ENCODE peak calls at places on chromosomes 3 and 15, in nine cellular contexts. F is A172; T is naive thymus-derived CD8-positive, alpha-beta T cell; R is SK-N-SH; Q is NCI-H774; S is activated CD8-positive, alpha-beta memory T cell treated with anti-CD3 and anti-CD28 coated beads for 48 hours; M is cardiac muscle cell; P is HEK293T; B is neural crest cell. N is an unnamed sample.
A peak's percentile ranks its signal among the peaks of the same experiment; 100 is the strongest.

GRCh38 chr3:180657094-180657493 is 22.2 kb downstream of the CCDC39 start:
- DNase-seq in Q (no peak), R (no peak), F (no peak), T (no peak), P (no peak), S (no peak), B (no peak), M (no peak), N (no peak)

GRCh38 chr15:82585072-82585471 is 44.8 kb upstream of the RPS17 start:
- DNase-seq in S (no peak), T (no peak), B (no peak), M (peak; percentile 17), Q (no peak), R (no peak), P (no peak), F (no peak), N (no peak)

GRCh38 chr3:109553573-109554371 is 216.4 kb upstream of the DPPA4 start:
- DNase-seq in P (no peak), R (no peak), M (no peak), B (no peak), T (no peak), Q (no peak), S (no peak), F (no peak), N (no peak)

GRCh38 chr3:24686764-24687163 is 192.1 kb upstream of the THRB start:
- DNase-seq in F (peak; percentile 45), R (no peak), S (no peak), Q (no peak), T (no peak), M (no peak), B (no peak), P (no peak), N (no peak)

GRCh38 chr3:55282994-55283393 is 204.1 kb downstream of the WNT5A start:
- DNase-seq in T (no peak), P (no peak), R (no peak), M (no peak), B (peak; percentile 6), Q (peak; percentile 10), F (no peak), S (no peak), N (peak; percentile 32)

GRCh38 chr3:61966200-61966599 is 404.8 kb downstream of the PTPRG start:
- DNase-seq in T (no peak), B (no peak), R (no peak), Q (no peak), M (no peak), P (no peak), S (no peak), F (no peak), N (peak; percentile 35)

GRCh38 chr15:101773496-101774100 is 29.7 kb upstream of the OR4F6 start:
- DNase-seq in S (no peak), R (no peak), T (no peak), Q (peak; percentile 79), P (peak; percentile 15), M (peak; percentile 4), B (no peak), F (no peak), N (peak; percentile 23)

GRCh38 chr3:48662753-48663488 is at the start of gene CELSR3:
- DNase-seq in T (no peak), Q (peak; percentile 70), B (peak; percentile 85), F (peak; percentile 75), P (peak; percentile 69), S (peak; percentile 51), R (peak; percentile 92), M (peak; percentile 95), N (peak; percentile 73)

GRCh38 chr15:78102741-78103140 is 10.4 kb downstream of the SH2D7 start:
- DNase-seq in M (no peak), P (no peak), F (no peak), S (no peak), Q (no peak), B (no peak), R (no peak), T (no peak), N (no peak)

GRCh38 chr3:177789500-177789899 is 592.2 kb upstream of the TBL1XR1 start:
- DNase-seq in T (no peak), B (no peak), F (no peak), Q (no peak), S (no peak), R (peak; percentile 27), M (peak; percentile 20), P (no peak), N (no peak)

GRCh38 chr3:183298708-183299153 is 45.7 kb downstream of the B3GNT5 start:
- DNase-seq in B (no peak), P (peak; percentile 36), Q (peak; percentile 70), M (no peak), R (no peak), F (peak; percentile 92), T (no peak), S (no peak), N (peak; percentile 55)

GRCh38 chr15:71495381-71495780 is 315.0 kb upstream of the NR2E3 start:
- DNase-seq in B (no peak), M (no peak), S (no peak), T (no peak), Q (no peak), F (no peak), P (no peak), R (no peak), N (no peak)

GRCh38 chr3:58104712-58105111 is 96.5 kb downstream of the FLNB start:
- DNase-seq in P (no peak), F (no peak), Q (no peak), R (no peak), T (no peak), S (no peak), M (no peak), B (no peak), N (no peak)

GRCh38 chr3:171044828-171045793 is 18.6 kb upstream of the SLC2A2 start:
- DNase-seq in S (no peak), R (no peak), T (no peak), B (no peak), F (peak; percentile 50), Q (no peak), P (no peak), M (no peak), N (no peak)

GRCh38 chr3:17154941-17155340 is 270.2 kb downstream of the PLCL2 start:
- DNase-seq in P (no peak), T (no peak), B (no peak), Q (no peak), M (no peak), R (no peak), S (no peak), F (no peak), N (no peak)

GRCh38 chr3:58184309-58184981 is 26.3 kb downstream of the DNASE1L3 start:
- DNase-seq in T (no peak), R (no peak), Q (no peak), M (no peak), B (no peak), S (no peak), P (no peak), F (no peak), N (no peak)

GRCh38 chr15:36407647-36408046 is 171.8 kb upstream of the CDIN1 start:
- DNase-seq in B (no peak), Q (no peak), T (no peak), M (no peak), S (no peak), P (no peak), F (peak; percentile 93), R (no peak), N (peak; percentile 11)

GRCh38 chr15:39016706-39017105 is 452.1 kb upstream of the RASGRP1 start:
- DNase-seq in S (no peak), M (no peak), F (peak; percentile 89), P (no peak), T (no peak), B (no peak), Q (no peak), R (no peak), N (no peak)

GRCh38 chr15:29438714-29439076 is 169.1 kb upstream of the NSMCE3 start:
- DNase-seq in S (no peak), F (no peak), R (no peak), Q (no peak), T (no peak), M (no peak), B (no peak), P (no peak), N (no peak)

GRCh38 chr3:161498259-161498921 is 1.8 kb downstream of the OTOL1 start:
- DNase-seq in R (no peak), B (no peak), M (no peak), P (no peak), F (no peak), S (no peak), T (no peak), Q (no peak), N (no peak)

GRCh38 chr15:22845289-22845900 is 6.9 kb downstream of the NIPA2 start:
- DNase-seq in F (no peak), T (no peak), S (no peak), B (no peak), Q (no peak), M (peak; percentile 81), R (no peak), P (no peak), N (peak; percentile 68)

GRCh38 chr3:151265166-151265565 is 13.2 kb downstream of the P2RY14 start:
- DNase-seq in B (no peak), M (no peak), F (no peak), T (no peak), S (no peak), P (no peak), Q (no peak), R (no peak), N (no peak)

GRCh38 chr3:8769088-8769822 is at the start of gene OXTR:
- DNase-seq in M (peak; percentile 87), P (peak; percentile 79), R (peak; percentile 96), B (peak; percentile 79), T (no peak), F (peak; percentile 82), Q (peak; percentile 37), S (peak; percentile 60), N (peak; percentile 95)

GRCh38 chr3:106965286-106965685 is 412.0 kb upstream of the CCDC54 start:
- DNase-seq in T (no peak), S (no peak), F (no peak), Q (no peak), M (no peak), B (no peak), R (no peak), P (no peak), N (no peak)

GRCh38 chr3:129625071-129625874 is 18.8 kb upstream of the PLXND1 start:
- DNase-seq in T (no peak), F (no peak), S (no peak), B (no peak), P (peak; percentile 50), R (peak; percentile 47), M (no peak), Q (no peak), N (peak; percentile 74)

GRCh38 chr3:190486201-190486865 is 27.6 kb upstream of the IL1RAP start:
- DNase-seq in Q (peak; percentile 43), S (no peak), T (no peak), M (no peak), F (peak; percentile 5), B (no peak), R (no peak), P (no peak), N (peak; percentile 23)

GRCh38 chr15:93246266-93247242 is 157.5 kb upstream of the RGMA start:
- DNase-seq in B (no peak), R (no peak), S (no peak), P (no peak), T (no peak), M (no peak), F (no peak), Q (no peak), N (no peak)

GRCh38 chr3:156642750-156643728 is 31.4 kb upstream of the TIPARP start:
- DNase-seq in B (no peak), S (no peak), M (no peak), F (no peak), T (no peak), R (peak; percentile 12), Q (no peak), P (no peak), N (no peak)

GRCh38 chr15:55858661-55859060 is 115.7 kb upstream of the PRTG start:
- DNase-seq in T (no peak), P (no peak), S (no peak), B (no peak), Q (no peak), M (no peak), F (no peak), R (no peak), N (no peak)

GRCh38 chr3:107217161-107217560 is 160.1 kb upstream of the CCDC54 start:
- DNase-seq in S (no peak), Q (no peak), B (no peak), F (peak; percentile 90), P (no peak), M (no peak), R (no peak), T (no peak), N (no peak)

GRCh38 chr3:52683611-52684010 is 2.1 kb downstream of the PBRM1 start:
- DNase-seq in Q (no peak), P (no peak), M (no peak), S (no peak), F (no peak), R (no peak), T (no peak), B (no peak), N (no peak)